ENCODE peak calls at places on chromosome 15, in ten cellular contexts. U is fibroblast of pulmonary artery, G is IMR-90, D is T follicular helper cell, S is activated gamma-delta T cell treated with Interleukin-2 at 50 U/mL for 16 hours, I is RWPE1, W is HT1080, Y is uterus, K is dorsolateral prefrontal cortex, O is M059J. T is an unnamed sample.

GRCh38 chr15:28975766-28976179 is 90.0 kb downstream of the APBA2 start:
- DNase-seq in G (peak), D (peak), S (peak), I (peak), O (peak), W (peak), U (peak), K (no peak), Y (no peak), T (peak)

GRCh38 chr15:92693922-92694331 is 38.4 kb upstream of the FAM174B start:
- DNase-seq in S (no peak), O (peak), W (peak), G (peak), K (no peak), Y (no peak), U (peak), I (no peak), D (no peak), T (no peak)

GRCh38 chr15:41887161-41887560 is 6.7 kb downstream of the SPTBN5 start:
- DNase-seq in S (no peak), U (no peak), I (no peak), G (no peak), D (no peak), O (no peak), W (no peak), K (no peak), Y (no peak), T (no peak)

GRCh38 chr15:93018574-93018973 is 70.4 kb downstream of the RGMA start:
- DNase-seq in W (peak), K (no peak), S (no peak), I (no peak), Y (no peak), O (no peak), D (no peak), G (no peak), U (peak), T (no peak)

GRCh38 chr15:78702609-78703332 is 61.8 kb upstream of the CHRNB4 start:
- DNase-seq in K (no peak), U (no peak), W (no peak), D (no peak), G (no peak), S (no peak), O (no peak), Y (no peak), I (no peak), T (no peak)

GRCh38 chr15:58932791-58933310 is 628 bp downstream of the SLTM start:
- DNase-seq in W (no peak), G (no peak), I (peak), K (peak), O (peak), S (no peak), D (no peak), U (peak), Y (no peak), T (no peak)

GRCh38 chr15:23578521-23579150 is 13.2 kb downstream of the MKRN3 start:
- DNase-seq in S (no peak), O (no peak), W (no peak), K (no peak), I (no peak), D (no peak), Y (no peak), U (no peak), G (no peak), T (no peak)

GRCh38 chr15:32222716-32223115 is 180.4 kb downstream of the GOLGA8K start:
- DNase-seq in Y (no peak), D (no peak), U (no peak), S (no peak), I (no peak), O (no peak), K (no peak), G (no peak), W (no peak), T (no peak)

GRCh38 chr15:91857224-91857585 is 3.7 kb downstream of the SLCO3A1 start:
- DNase-seq in O (no peak), W (no peak), U (no peak), Y (no peak), D (no peak), S (no peak), G (no peak), K (no peak), I (no peak), T (no peak)

GRCh38 chr15:34241376-34242350 is 16.8 kb downstream of the EMC4 start:
- DNase-seq in O (peak), Y (peak), U (peak), K (no peak), I (peak), D (no peak), S (peak), W (peak), G (peak), T (peak)

GRCh38 chr15:68653795-68654194 is 75.0 kb downstream of the CORO2B start:
- DNase-seq in W (no peak), I (no peak), K (no peak), G (no peak), U (no peak), O (no peak), D (no peak), Y (no peak), S (no peak), T (no peak)

GRCh38 chr15:91445701-91446100 is 345.6 kb downstream of the SV2B start:
- DNase-seq in W (no peak), I (peak), Y (no peak), D (no peak), K (no peak), U (no peak), O (peak), G (peak), S (no peak), T (no peak)

GRCh38 chr15:71137138-71137518 is 21.9 kb downstream of the THSD4 start:
- DNase-seq in W (no peak), O (peak), D (no peak), K (no peak), I (no peak), U (no peak), S (no peak), G (no peak), Y (no peak), T (no peak)

GRCh38 chr15:75738647-75739325 is 26.1 kb upstream of the CSPG4 start:
- DNase-seq in U (peak), W (peak), D (peak), Y (peak), O (peak), K (peak), S (peak), I (peak), G (peak), T (peak)

GRCh38 chr15:80061581-80061980 is 2.1 kb downstream of the ZFAND6 start:
- DNase-seq in U (peak), S (no peak), D (no peak), Y (no peak), O (no peak), I (no peak), G (peak), K (no peak), W (no peak), T (no peak)